ENCODE peak calls at places on chromosomes 4 and X, in seven cellular contexts. I is stomach, G is ovary, N is HCT116, Q is Peyer's patch, Y is suprapubic skin, Z is HepG2. E is an unnamed sample.

GRCh38 chrX:109797311-109797975 is 64.4 kb upstream of the ACSL4 start:
- DNase-seq in Q (no peak), Z (peak; percentile 54), N (no peak), G (no peak), I (no peak), Y (no peak), E (no peak)

GRCh38 chr4:48129307-48130014 is 4.6 kb downstream of the TXK start:
- DNase-seq in I (no peak), G (peak; percentile 17), Z (no peak), N (no peak), Q (peak; percentile 62), Y (no peak), E (no peak)

GRCh38 chr4:96525901-96526300 is 686.0 kb downstream of the PDHA2 start:
- DNase-seq in Y (no peak), G (no peak), Z (no peak), I (no peak), N (no peak), Q (no peak), E (no peak)

GRCh38 chr4:80071643-80072606 is 1.1 kb downstream of the ANTXR2 start:
- DNase-seq in Z (peak; percentile 6), G (peak; percentile 66), N (no peak), Q (peak; percentile 77), I (peak; percentile 39), Y (peak; percentile 80), E (peak; percentile 40)

GRCh38 chrX:108736509-108737479 is at the start of gene IRS4:
- DNase-seq in Q (no peak), G (peak; percentile 71), Z (peak; percentile 32), N (no peak), Y (no peak), I (no peak), E (no peak)

GRCh38 chr4:55312491-55313101 is 33.4 kb upstream of the SRD5A3 start:
- DNase-seq in Y (peak; percentile 68), N (peak; percentile 46), Z (peak; percentile 33), G (no peak), I (peak; percentile 34), Q (peak; percentile 65), E (peak; percentile 85)

GRCh38 chr4:8917321-8917811 is 45.7 kb upstream of the HMX1 start:
- DNase-seq in N (no peak), Y (peak; percentile 42), Z (no peak), I (peak; percentile 23), G (no peak), Q (peak; percentile 27), E (peak; percentile 11)

GRCh38 chr4:72084587-72085011 is 52.8 kb downstream of the NPFFR2 start:
- DNase-seq in N (no peak), G (no peak), Z (no peak), Y (no peak), Q (no peak), I (no peak), E (no peak)

GRCh38 chr4:160493206-160493605 is 1390.3 kb downstream of the RAPGEF2 start:
- DNase-seq in Z (no peak), I (no peak), N (no peak), Q (no peak), Y (no peak), G (no peak), E (no peak)

GRCh38 chr4:125321709-125322362 is 7.1 kb downstream of the FAT4 start:
- DNase-seq in I (no peak), N (no peak), G (no peak), Y (no peak), Q (no peak), Z (no peak), E (no peak)

GRCh38 chr4:159860945-159861344 is 758.1 kb downstream of the RAPGEF2 start:
- DNase-seq in I (no peak), Z (no peak), G (no peak), Q (no peak), N (no peak), Y (no peak), E (no peak)

GRCh38 chr4:7134737-7135388 is 57.5 kb upstream of the SORCS2 start:
- DNase-seq in N (no peak), Z (no peak), G (peak; percentile 84), Q (peak; percentile 63), I (peak; percentile 26), Y (peak; percentile 70), E (peak; percentile 47)

GRCh38 chr4:14916554-14917304 is 85.6 kb upstream of the CPEB2 start:
- DNase-seq in Q (no peak), N (peak; percentile 10), G (no peak), I (no peak), Z (peak; percentile 23), Y (no peak), E (peak; percentile 67)

GRCh38 chr4:159103406-159104131 is 690 bp downstream of the RAPGEF2 start:
- DNase-seq in G (peak; percentile 65), Y (peak; percentile 76), N (no peak), Q (peak; percentile 69), Z (no peak), I (peak; percentile 47), E (peak; percentile 92)

GRCh38 chr4:170306208-170306607 is 216.5 kb upstream of the AADAT start:
- DNase-seq in Z (no peak), Y (no peak), G (no peak), I (no peak), Q (no peak), N (no peak), E (no peak)

GRCh38 chrX:12970691-12971202 is 4.2 kb upstream of the TMSB4X start:
- DNase-seq in Y (no peak), Q (peak; percentile 76), G (no peak), N (no peak), I (no peak), Z (peak; percentile 27), E (no peak)

GRCh38 chrX:12972867-12973560 is 1.9 kb upstream of the TMSB4X start:
- DNase-seq in N (no peak), Y (no peak), G (no peak), Z (no peak), Q (no peak), I (no peak), E (no peak)

GRCh38 chrX:12971282-12972003 is 3.5 kb upstream of the TMSB4X start:
- DNase-seq in Z (no peak), G (peak; percentile 42), Y (peak; percentile 72), Q (peak; percentile 65), N (no peak), I (peak; percentile 79), E (no peak)

GRCh38 chrX:12973561-12974216 is 1.2 kb upstream of the TMSB4X start:
- DNase-seq in I (peak; percentile 50), Y (peak; percentile 69), N (no peak), Z (no peak), Q (peak; percentile 86), G (peak; percentile 42), E (no peak)

DNA sequence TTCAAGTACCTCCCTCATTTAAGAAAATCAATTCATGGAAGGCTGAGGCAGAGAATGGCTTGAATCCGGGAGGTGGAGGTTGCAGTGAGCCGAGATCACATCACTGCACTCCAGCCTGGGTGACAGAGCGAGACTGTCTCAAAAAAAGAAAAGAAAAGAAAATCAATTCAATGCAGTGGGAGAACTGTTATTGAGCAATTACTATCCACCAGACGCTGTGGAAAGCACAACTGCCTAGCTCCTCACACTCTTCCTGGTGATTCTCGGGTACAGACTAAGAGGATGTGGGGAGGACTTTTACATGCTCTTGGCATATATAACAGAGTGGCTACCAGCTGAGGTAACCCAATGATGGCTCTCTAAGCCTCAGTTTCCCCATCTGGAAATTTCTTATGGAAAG is 2.7 kb upstream of the TMSB4X start:
- DNase-seq in Y (no peak), N (no peak), G (no peak), Q (no peak), Z (no peak), I (no peak), E (no peak)
- H3K4me3 ChIP-seq in Y (peak overlapping the region; percentile 18), N (no peak overlapping the region), G (no peak overlapping the region), Q (no peak overlapping the region), Z (no peak overlapping the region), I (peak overlapping the region; percentile 3), E (no peak overlapping the region)

GRCh38 chr4:105632599-105632998 is 75.9 kb downstream of the INTS12 start:
- DNase-seq in Y (no peak), I (no peak), N (no peak), Q (no peak), G (no peak), Z (no peak), E (no peak)
- TF ChIP-seq CTCF in Y (no peak), I (no peak), N (no peak), Q (no peak), G (no peak), Z (no peak), E (no peak)

GRCh38 chrX:43604753-43605152 is 51.3 kb upstream of the MAOA start:
- DNase-seq in I (no peak), Y (no peak), G (no peak), N (no peak), Z (no peak), Q (no peak), E (no peak)
- TF ChIP-seq POLR2A in I (no peak), Y (no peak), G (no peak), N (no peak), Z (no peak), Q (no peak), E (no peak)

DNA sequence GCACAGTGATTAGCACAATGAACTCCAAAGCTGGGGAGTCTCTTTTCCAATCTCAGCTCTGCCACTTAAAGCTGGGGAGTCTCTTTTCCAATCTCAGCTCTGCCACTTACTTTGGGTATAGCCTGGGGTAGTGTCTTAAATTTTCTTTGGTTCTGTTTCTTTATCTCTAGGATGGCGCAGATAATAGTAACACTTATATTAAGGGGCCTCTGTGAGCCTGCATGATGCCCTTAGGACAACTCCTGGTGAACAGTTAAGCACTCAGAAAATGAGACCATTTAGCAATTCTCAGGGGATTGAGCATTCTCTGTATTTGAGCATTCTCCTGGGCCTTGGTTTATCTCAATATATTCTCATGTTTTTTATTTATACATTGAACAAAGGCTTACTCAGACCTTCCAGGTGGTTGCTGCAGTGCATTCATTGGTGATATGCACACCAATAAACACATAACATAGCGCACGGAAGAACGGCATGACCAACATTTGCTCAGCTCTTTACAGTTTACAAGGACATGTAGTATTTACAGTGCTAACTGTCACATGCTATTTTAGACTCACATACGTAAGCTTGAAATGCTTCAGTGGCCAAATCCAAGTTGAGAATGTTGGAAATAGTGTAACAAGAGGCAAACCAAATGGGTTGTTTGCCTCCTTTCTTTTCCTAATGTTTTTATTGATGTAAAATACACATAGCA is 1722.6 kb upstream of the AGA start:
- DNase-seq in Z (no peak), I (no peak), Q (no peak), Y (no peak), G (no peak), N (no peak), E (no peak)
- H3K4me3 ChIP-seq in Z (no peak overlapping the region), I (no peak overlapping the region), Q (no peak overlapping the region), Y (no peak overlapping the region), G (no peak overlapping the region), N (no peak overlapping the region), E (no peak overlapping the region)